ENCODE peak calls at places on chromosomes 12 and 14, in nine cellular contexts. One of them, this sample, is unnamed.
A peak's percentile ranks its signal among the peaks of the same experiment; 100 is the strongest.

GRCh38 chr12:108065061-108065460 is 64.0 kb upstream of the WSCD2 start:
- DNase-seq in fibroblast of the aortic adventitia: no peak
- DNase-seq in coronary artery: no peak
- DNase-seq in adrenal gland: no peak
- DNase-seq in foreskin fibroblast: no peak
- DNase-seq in upper lobe of right lung: no peak
- DNase-seq in fibroblast of pulmonary artery: no peak
- DNase-seq in fibroblast of lung: no peak
- DNase-seq in right atrium auricular region: no peak
- DNase-seq in this sample: no peak

GRCh38 chr12:57214398-57214781 is 2.2 kb upstream of the NXPH4 start:
- DNase-seq in upper lobe of right lung: no peak
- DNase-seq in foreskin fibroblast: peak; percentile 82
- DNase-seq in fibroblast of pulmonary artery: peak; percentile 61
- DNase-seq in coronary artery: no peak
- DNase-seq in adrenal gland: peak; percentile 78
- DNase-seq in fibroblast of lung: peak; percentile 37
- DNase-seq in right atrium auricular region: no peak
- DNase-seq in fibroblast of the aortic adventitia: peak; percentile 57
- DNase-seq in this sample: peak; percentile 61

GRCh38 chr12:25935355-25936144 is 22.9 kb upstream of the RASSF8 start:
- DNase-seq in adrenal gland: no peak
- DNase-seq in upper lobe of right lung: no peak
- DNase-seq in coronary artery: no peak
- DNase-seq in fibroblast of the aortic adventitia: no peak
- DNase-seq in fibroblast of pulmonary artery: no peak
- DNase-seq in right atrium auricular region: no peak
- DNase-seq in fibroblast of lung: peak; percentile 21
- DNase-seq in foreskin fibroblast: no peak
- DNase-seq in this sample: peak; percentile 13

GRCh38 chr12:123990512-123990911 is 17.5 kb downstream of the ZNF664 start:
- DNase-seq in coronary artery: no peak
- DNase-seq in right atrium auricular region: no peak
- DNase-seq in fibroblast of pulmonary artery: peak; percentile 88
- DNase-seq in fibroblast of lung: peak; percentile 30
- DNase-seq in foreskin fibroblast: peak; percentile 75
- DNase-seq in adrenal gland: no peak
- DNase-seq in upper lobe of right lung: no peak
- DNase-seq in fibroblast of the aortic adventitia: peak; percentile 84
- DNase-seq in this sample: peak; percentile 72

GRCh38 chr14:95034806-95035205 is 122.5 kb downstream of the DICER1 start:
- DNase-seq in adrenal gland: peak; percentile 35
- DNase-seq in foreskin fibroblast: no peak
- DNase-seq in fibroblast of the aortic adventitia: no peak
- DNase-seq in upper lobe of right lung: peak; percentile 11
- DNase-seq in coronary artery: no peak
- DNase-seq in right atrium auricular region: peak; percentile 36
- DNase-seq in fibroblast of lung: no peak
- DNase-seq in fibroblast of pulmonary artery: no peak
- DNase-seq in this sample: no peak

GRCh38 chr12:57012600-57013465 is 3.5 kb downstream of the TAC3 start:
- DNase-seq in right atrium auricular region: no peak
- DNase-seq in adrenal gland: no peak
- DNase-seq in upper lobe of right lung: no peak
- DNase-seq in fibroblast of lung: no peak
- DNase-seq in coronary artery: no peak
- DNase-seq in fibroblast of pulmonary artery: no peak
- DNase-seq in fibroblast of the aortic adventitia: no peak
- DNase-seq in foreskin fibroblast: no peak
- DNase-seq in this sample: no peak

GRCh38 chr12:47820631-47821345 is 1.1 kb upstream of the HDAC7 start:
- DNase-seq in adrenal gland: peak; percentile 97
- DNase-seq in upper lobe of right lung: peak; percentile 84
- DNase-seq in fibroblast of pulmonary artery: peak; percentile 98
- DNase-seq in coronary artery: peak; percentile 97
- DNase-seq in foreskin fibroblast: peak; percentile 98
- DNase-seq in fibroblast of lung: peak; percentile 97
- DNase-seq in fibroblast of the aortic adventitia: peak; percentile 98
- DNase-seq in right atrium auricular region: peak; percentile 96
- DNase-seq in this sample: peak; percentile 96

GRCh38 chr12:118187746-118188390 is 51.9 kb downstream of the PEBP1 start:
- DNase-seq in right atrium auricular region: no peak
- DNase-seq in fibroblast of lung: peak; percentile 25
- DNase-seq in foreskin fibroblast: no peak
- DNase-seq in fibroblast of pulmonary artery: peak; percentile 29
- DNase-seq in upper lobe of right lung: no peak
- DNase-seq in adrenal gland: no peak
- DNase-seq in fibroblast of the aortic adventitia: peak; percentile 45
- DNase-seq in coronary artery: no peak
- DNase-seq in this sample: peak; percentile 15

GRCh38 chr14:54637829-54638446 is 71.0 kb downstream of the SAMD4A start:
- DNase-seq in fibroblast of pulmonary artery: peak; percentile 82
- DNase-seq in adrenal gland: no peak
- DNase-seq in coronary artery: no peak
- DNase-seq in foreskin fibroblast: peak; percentile 69
- DNase-seq in upper lobe of right lung: no peak
- DNase-seq in fibroblast of lung: peak; percentile 86
- DNase-seq in right atrium auricular region: no peak
- DNase-seq in fibroblast of the aortic adventitia: peak; percentile 62
- DNase-seq in this sample: peak; percentile 75

GRCh38 chr12:211639-212382 is 2.1 kb downstream of the SLC6A12 start:
- DNase-seq in foreskin fibroblast: no peak
- DNase-seq in fibroblast of the aortic adventitia: no peak
- DNase-seq in coronary artery: no peak
- DNase-seq in adrenal gland: no peak
- DNase-seq in fibroblast of lung: no peak
- DNase-seq in fibroblast of pulmonary artery: no peak
- DNase-seq in upper lobe of right lung: no peak
- DNase-seq in right atrium auricular region: no peak
- DNase-seq in this sample: no peak

GRCh38 chr12:17204289-17205054 is 598.5 kb upstream of the LMO3 start:
- DNase-seq in right atrium auricular region: no peak
- DNase-seq in foreskin fibroblast: no peak
- DNase-seq in fibroblast of lung: no peak
- DNase-seq in fibroblast of the aortic adventitia: no peak
- DNase-seq in coronary artery: no peak
- DNase-seq in upper lobe of right lung: no peak
- DNase-seq in adrenal gland: no peak
- DNase-seq in fibroblast of pulmonary artery: no peak
- DNase-seq in this sample: no peak

GRCh38 chr12:9049520-9050133 is 60.3 kb downstream of the KLRG1 start:
- DNase-seq in fibroblast of lung: peak; percentile 21
- DNase-seq in foreskin fibroblast: peak; percentile 76
- DNase-seq in right atrium auricular region: no peak
- DNase-seq in coronary artery: no peak
- DNase-seq in fibroblast of the aortic adventitia: peak; percentile 73
- DNase-seq in fibroblast of pulmonary artery: peak; percentile 71
- DNase-seq in upper lobe of right lung: no peak
- DNase-seq in adrenal gland: no peak
- DNase-seq in this sample: peak; percentile 61

GRCh38 chr12:51994539-51994820 is 12.3 kb upstream of the TAMALIN start:
- DNase-seq in right atrium auricular region: no peak
- DNase-seq in upper lobe of right lung: no peak
- DNase-seq in coronary artery: no peak
- DNase-seq in adrenal gland: no peak
- DNase-seq in fibroblast of lung: no peak
- DNase-seq in fibroblast of the aortic adventitia: no peak
- DNase-seq in fibroblast of pulmonary artery: no peak
- DNase-seq in foreskin fibroblast: no peak
- DNase-seq in this sample: no peak

GRCh38 chr14:83520837-83521236 is 1987.2 kb upstream of the SEL1L start:
- DNase-seq in foreskin fibroblast: peak; percentile 89
- DNase-seq in adrenal gland: no peak
- DNase-seq in fibroblast of lung: peak; percentile 2
- DNase-seq in fibroblast of the aortic adventitia: peak; percentile 3
- DNase-seq in upper lobe of right lung: no peak
- DNase-seq in fibroblast of pulmonary artery: peak; percentile 1
- DNase-seq in coronary artery: no peak
- DNase-seq in right atrium auricular region: no peak
- DNase-seq in this sample: peak; percentile 60

GRCh38 chr14:94008234-94008633 is 11.1 kb downstream of the CCDC197 start:
- DNase-seq in right atrium auricular region: no peak
- DNase-seq in upper lobe of right lung: no peak
- DNase-seq in fibroblast of pulmonary artery: no peak
- DNase-seq in foreskin fibroblast: no peak
- DNase-seq in adrenal gland: no peak
- DNase-seq in fibroblast of lung: no peak
- DNase-seq in coronary artery: no peak
- DNase-seq in fibroblast of the aortic adventitia: no peak
- DNase-seq in this sample: no peak

DNA sequence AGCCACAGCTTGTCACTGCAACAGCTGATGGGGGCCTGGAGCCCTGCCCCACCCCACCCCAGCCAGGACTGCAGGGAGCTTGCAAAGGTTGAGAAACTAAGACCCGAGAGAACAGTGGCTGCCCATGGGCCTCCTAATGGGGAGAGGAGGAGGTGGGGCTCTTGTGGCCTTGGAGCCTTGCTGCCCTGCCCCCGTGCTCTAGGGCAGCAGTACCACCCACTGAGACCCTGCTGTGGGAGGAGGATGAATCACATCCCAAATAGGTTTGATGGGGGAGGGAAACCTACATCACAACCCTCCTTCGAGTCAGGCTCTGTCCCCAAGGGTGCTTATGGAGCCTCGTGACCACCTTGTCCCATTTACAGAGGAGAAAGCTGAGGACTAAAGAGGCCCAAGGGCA is 15.9 kb downstream of the HHIPL1 start:
- DNase-seq in adrenal gland: no peak
- DNase-seq in fibroblast of lung: no peak
- DNase-seq in right atrium auricular region: no peak
- DNase-seq in upper lobe of right lung: no peak
- DNase-seq in fibroblast of pulmonary artery: no peak
- DNase-seq in foreskin fibroblast: no peak
- DNase-seq in fibroblast of the aortic adventitia: no peak
- DNase-seq in coronary artery: no peak
- DNase-seq in this sample: no peak
- H3K4me3 ChIP-seq in adrenal gland: no peak overlapping the region
- H3K4me3 ChIP-seq in fibroblast of lung: no peak overlapping the region
- H3K4me3 ChIP-seq in right atrium auricular region: no peak overlapping the region
- H3K4me3 ChIP-seq in upper lobe of right lung: no peak overlapping the region
- H3K4me3 ChIP-seq in fibroblast of pulmonary artery: no peak overlapping the region
- H3K4me3 ChIP-seq in foreskin fibroblast: no peak overlapping the region
- H3K4me3 ChIP-seq in fibroblast of the aortic adventitia: no peak overlapping the region
- H3K4me3 ChIP-seq in coronary artery: no peak overlapping the region
- H3K4me3 ChIP-seq in this sample: no peak overlapping the region

GRCh38 chr12:7835116-7835515 is 37.6 kb downstream of the SLC2A14 start:
- DNase-seq in right atrium auricular region: no peak
- DNase-seq in foreskin fibroblast: no peak
- DNase-seq in upper lobe of right lung: no peak
- DNase-seq in fibroblast of pulmonary artery: no peak
- DNase-seq in fibroblast of the aortic adventitia: no peak
- DNase-seq in adrenal gland: no peak
- DNase-seq in coronary artery: no peak
- DNase-seq in fibroblast of lung: no peak
- DNase-seq in this sample: no peak

GRCh38 chr12:7834701-7835100 is 38.0 kb downstream of the SLC2A14 start:
- DNase-seq in coronary artery: no peak
- DNase-seq in adrenal gland: no peak
- DNase-seq in upper lobe of right lung: no peak
- DNase-seq in fibroblast of the aortic adventitia: no peak
- DNase-seq in fibroblast of lung: no peak
- DNase-seq in right atrium auricular region: no peak
- DNase-seq in foreskin fibroblast: no peak
- DNase-seq in fibroblast of pulmonary artery: no peak
- DNase-seq in this sample: peak; percentile 10

GRCh38 chr12:7835766-7836165 is 36.9 kb downstream of the SLC2A14 start:
- DNase-seq in adrenal gland: no peak
- DNase-seq in fibroblast of lung: no peak
- DNase-seq in upper lobe of right lung: no peak
- DNase-seq in right atrium auricular region: no peak
- DNase-seq in coronary artery: no peak
- DNase-seq in fibroblast of pulmonary artery: no peak
- DNase-seq in foreskin fibroblast: no peak
- DNase-seq in fibroblast of the aortic adventitia: no peak
- DNase-seq in this sample: no peak

GRCh38 chr12:7833831-7834230 is 38.9 kb downstream of the SLC2A14 start:
- DNase-seq in foreskin fibroblast: no peak
- DNase-seq in coronary artery: no peak
- DNase-seq in right atrium auricular region: no peak
- DNase-seq in fibroblast of lung: peak; percentile 14
- DNase-seq in fibroblast of the aortic adventitia: no peak
- DNase-seq in fibroblast of pulmonary artery: no peak
- DNase-seq in adrenal gland: no peak
- DNase-seq in upper lobe of right lung: no peak
- DNase-seq in this sample: no peak

GRCh38 chr12:7832059-7832696 is 40.5 kb downstream of the SLC2A14 start:
- DNase-seq in right atrium auricular region: no peak
- DNase-seq in adrenal gland: peak; percentile 59
- DNase-seq in upper lobe of right lung: no peak
- DNase-seq in fibroblast of the aortic adventitia: peak; percentile 76
- DNase-seq in fibroblast of pulmonary artery: peak; percentile 75
- DNase-seq in foreskin fibroblast: peak; percentile 75
- DNase-seq in coronary artery: no peak
- DNase-seq in fibroblast of lung: peak; percentile 54
- DNase-seq in this sample: peak; percentile 69
- TF ChIP-seq CTCF in right atrium auricular region: peak; percentile 54
- TF ChIP-seq CTCF in adrenal gland: peak; percentile 32
- TF ChIP-seq CTCF in upper lobe of right lung: peak; percentile 49
- TF ChIP-seq CTCF in fibroblast of the aortic adventitia: peak; percentile 71
- TF ChIP-seq CTCF in fibroblast of pulmonary artery: peak; percentile 74
- TF ChIP-seq CTCF in foreskin fibroblast: peak; percentile 63
- TF ChIP-seq CTCF in coronary artery: no peak
- TF ChIP-seq CTCF in fibroblast of lung: peak; percentile 73
- TF ChIP-seq CTCF in this sample: peak; percentile 76

DNA sequence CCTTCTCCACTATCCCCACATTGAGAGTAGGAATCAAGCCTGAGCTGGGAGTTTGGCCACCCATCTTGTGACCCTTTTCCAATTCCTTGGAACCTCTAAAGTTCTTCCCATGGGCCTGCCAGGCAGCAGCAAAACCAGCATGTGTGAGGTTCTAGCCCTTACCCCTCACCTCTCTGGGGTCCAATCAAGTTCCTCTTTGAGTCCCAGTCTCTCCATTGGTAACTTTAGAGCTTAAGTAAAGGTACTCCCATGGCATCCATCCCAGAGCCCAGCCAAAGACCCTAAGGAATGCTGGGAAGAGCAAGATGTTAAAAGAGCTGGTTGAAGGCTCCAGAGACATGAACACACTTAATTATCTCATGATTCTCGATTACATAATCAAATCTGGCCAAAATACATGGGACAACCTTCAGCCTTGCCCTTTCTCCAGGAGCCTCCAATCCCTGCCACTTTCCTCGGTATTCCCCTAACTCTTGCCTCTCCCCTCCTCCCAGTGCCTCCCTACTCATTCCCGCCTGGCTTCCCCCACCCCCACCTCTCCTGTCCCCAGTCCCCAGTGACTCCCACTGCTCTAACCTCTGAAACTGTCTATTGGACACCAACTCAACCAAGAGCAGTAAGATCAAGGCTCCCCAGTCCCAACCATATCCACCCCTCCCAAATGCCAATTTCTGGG is 4.8 kb upstream of the TNS2 start:
- DNase-seq in adrenal gland: peak; percentile 53
- DNase-seq in coronary artery: peak; percentile 75
- DNase-seq in fibroblast of lung: no peak
- DNase-seq in foreskin fibroblast: no peak
- DNase-seq in right atrium auricular region: no peak
- DNase-seq in fibroblast of pulmonary artery: no peak
- DNase-seq in upper lobe of right lung: no peak
- DNase-seq in fibroblast of the aortic adventitia: no peak
- DNase-seq in this sample: no peak
- H3K4me3 ChIP-seq in adrenal gland: no peak overlapping the region
- H3K4me3 ChIP-seq in coronary artery: peak overlapping the region; percentile 85
- H3K4me3 ChIP-seq in fibroblast of lung: peak overlapping the region; percentile 83
- H3K4me3 ChIP-seq in foreskin fibroblast: peak overlapping the region; percentile 96
- H3K4me3 ChIP-seq in right atrium auricular region: peak overlapping the region; percentile 77
- H3K4me3 ChIP-seq in fibroblast of pulmonary artery: no peak overlapping the region
- H3K4me3 ChIP-seq in upper lobe of right lung: peak overlapping the region; percentile 67
- H3K4me3 ChIP-seq in fibroblast of the aortic adventitia: peak overlapping the region; percentile 45
- H3K4me3 ChIP-seq in this sample: no peak overlapping the region

GRCh38 chr12:33248364-33248763 is 191.3 kb downstream of the SYT10 start:
- DNase-seq in fibroblast of lung: no peak
- DNase-seq in fibroblast of pulmonary artery: no peak
- DNase-seq in foreskin fibroblast: no peak
- DNase-seq in fibroblast of the aortic adventitia: no peak
- DNase-seq in right atrium auricular region: no peak
- DNase-seq in adrenal gland: no peak
- DNase-seq in upper lobe of right lung: no peak
- DNase-seq in coronary artery: no peak
- DNase-seq in this sample: no peak
- TF ChIP-seq CTCF in fibroblast of lung: no peak
- TF ChIP-seq CTCF in fibroblast of pulmonary artery: no peak
- TF ChIP-seq CTCF in foreskin fibroblast: no peak
- TF ChIP-seq CTCF in fibroblast of the aortic adventitia: no peak
- TF ChIP-seq CTCF in right atrium auricular region: no peak
- TF ChIP-seq CTCF in adrenal gland: no peak
- TF ChIP-seq CTCF in upper lobe of right lung: no peak
- TF ChIP-seq CTCF in coronary artery: no peak
- TF ChIP-seq CTCF in this sample: no peak